ENCODE peak calls at places on chromosomes 3 and 15, in ten cellular contexts. One of them, this sample, is unnamed.

GRCh38 chr3:21944251-21944650 is 193.2 kb upstream of the ZNF385D start:
- DNase-seq in tibial nerve: no peak
- DNase-seq in DND-41: no peak
- DNase-seq in upper lobe of right lung: no peak
- DNase-seq in psoas muscle: no peak
- DNase-seq in PC-9: no peak
- DNase-seq in heart left ventricle: no peak
- DNase-seq in left ventricle myocardium inferior: no peak
- DNase-seq in SK-N-SH: no peak
- DNase-seq in cardiac muscle cell: peak; percentile 42
- DNase-seq in this sample: no peak

GRCh38 chr3:16999871-17000270 is 115.1 kb downstream of the PLCL2 start:
- DNase-seq in SK-N-SH: no peak
- DNase-seq in tibial nerve: no peak
- DNase-seq in DND-41: no peak
- DNase-seq in PC-9: no peak
- DNase-seq in upper lobe of right lung: no peak
- DNase-seq in left ventricle myocardium inferior: no peak
- DNase-seq in heart left ventricle: no peak
- DNase-seq in psoas muscle: no peak
- DNase-seq in cardiac muscle cell: no peak
- DNase-seq in this sample: no peak

GRCh38 chr3:113867506-113867905 is 28.9 kb downstream of the GRAMD1C start:
- DNase-seq in PC-9: no peak
- DNase-seq in left ventricle myocardium inferior: no peak
- DNase-seq in upper lobe of right lung: no peak
- DNase-seq in SK-N-SH: no peak
- DNase-seq in psoas muscle: no peak
- DNase-seq in DND-41: no peak
- DNase-seq in tibial nerve: no peak
- DNase-seq in heart left ventricle: no peak
- DNase-seq in cardiac muscle cell: no peak
- DNase-seq in this sample: no peak

GRCh38 chr15:80031841-80032240 is 27.6 kb upstream of the ZFAND6 start:
- DNase-seq in left ventricle myocardium inferior: peak; percentile 19
- DNase-seq in cardiac muscle cell: no peak
- DNase-seq in SK-N-SH: no peak
- DNase-seq in PC-9: no peak
- DNase-seq in tibial nerve: no peak
- DNase-seq in heart left ventricle: no peak
- DNase-seq in psoas muscle: no peak
- DNase-seq in upper lobe of right lung: no peak
- DNase-seq in DND-41: no peak
- DNase-seq in this sample: no peak

GRCh38 chr15:28129261-28129848 is 30.2 kb upstream of the OCA2 start:
- DNase-seq in left ventricle myocardium inferior: no peak
- DNase-seq in PC-9: no peak
- DNase-seq in upper lobe of right lung: no peak
- DNase-seq in psoas muscle: no peak
- DNase-seq in heart left ventricle: peak; percentile 49
- DNase-seq in DND-41: no peak
- DNase-seq in SK-N-SH: no peak
- DNase-seq in tibial nerve: no peak
- DNase-seq in cardiac muscle cell: no peak
- DNase-seq in this sample: no peak

GRCh38 chr3:172673210-172673679 is 37.6 kb downstream of the NCEH1 start:
- DNase-seq in PC-9: peak; percentile 82
- DNase-seq in psoas muscle: peak; percentile 62
- DNase-seq in upper lobe of right lung: peak; percentile 73
- DNase-seq in DND-41: peak; percentile 76
- DNase-seq in heart left ventricle: peak; percentile 67
- DNase-seq in tibial nerve: peak; percentile 54
- DNase-seq in cardiac muscle cell: peak; percentile 80
- DNase-seq in SK-N-SH: peak; percentile 32
- DNase-seq in left ventricle myocardium inferior: peak; percentile 54
- DNase-seq in this sample: peak; percentile 26

GRCh38 chr15:72368315-72368714 is 7.5 kb downstream of the HEXA start:
- DNase-seq in tibial nerve: no peak
- DNase-seq in left ventricle myocardium inferior: no peak
- DNase-seq in cardiac muscle cell: no peak
- DNase-seq in PC-9: no peak
- DNase-seq in heart left ventricle: no peak
- DNase-seq in DND-41: no peak
- DNase-seq in psoas muscle: no peak
- DNase-seq in SK-N-SH: no peak
- DNase-seq in upper lobe of right lung: no peak
- DNase-seq in this sample: no peak

GRCh38 chr15:71201471-71201870 is 86.2 kb downstream of the THSD4 start:
- DNase-seq in SK-N-SH: no peak
- DNase-seq in tibial nerve: no peak
- DNase-seq in upper lobe of right lung: peak; percentile 70
- DNase-seq in heart left ventricle: no peak
- DNase-seq in cardiac muscle cell: no peak
- DNase-seq in DND-41: no peak
- DNase-seq in left ventricle myocardium inferior: no peak
- DNase-seq in psoas muscle: no peak
- DNase-seq in PC-9: no peak
- DNase-seq in this sample: no peak

GRCh38 chr3:38137615-38138346 is 680 bp upstream of the MYD88 start:
- DNase-seq in psoas muscle: no peak
- DNase-seq in SK-N-SH: peak; percentile 44
- DNase-seq in cardiac muscle cell: no peak
- DNase-seq in heart left ventricle: peak; percentile 70
- DNase-seq in DND-41: no peak
- DNase-seq in PC-9: no peak
- DNase-seq in left ventricle myocardium inferior: no peak
- DNase-seq in tibial nerve: peak; percentile 32
- DNase-seq in upper lobe of right lung: no peak
- DNase-seq in this sample: peak; percentile 38

GRCh38 chr3:32399030-32399620 is 7.5 kb downstream of the CMTM7 start:
- DNase-seq in cardiac muscle cell: peak; percentile 75
- DNase-seq in psoas muscle: no peak
- DNase-seq in upper lobe of right lung: no peak
- DNase-seq in DND-41: peak; percentile 45
- DNase-seq in PC-9: no peak
- DNase-seq in left ventricle myocardium inferior: no peak
- DNase-seq in tibial nerve: no peak
- DNase-seq in SK-N-SH: peak; percentile 52
- DNase-seq in heart left ventricle: no peak
- DNase-seq in this sample: no peak

GRCh38 chr3:94303897-94304296 is 241.0 kb downstream of the NSUN3 start:
- DNase-seq in psoas muscle: no peak
- DNase-seq in PC-9: no peak
- DNase-seq in left ventricle myocardium inferior: peak; percentile 20
- DNase-seq in heart left ventricle: no peak
- DNase-seq in DND-41: no peak
- DNase-seq in upper lobe of right lung: no peak
- DNase-seq in SK-N-SH: no peak
- DNase-seq in cardiac muscle cell: peak; percentile 4
- DNase-seq in tibial nerve: peak; percentile 8
- DNase-seq in this sample: no peak

GRCh38 chr3:120634539-120634938 is 38.4 kb downstream of the NDUFB4 start:
- DNase-seq in SK-N-SH: no peak
- DNase-seq in tibial nerve: no peak
- DNase-seq in DND-41: no peak
- DNase-seq in cardiac muscle cell: no peak
- DNase-seq in psoas muscle: no peak
- DNase-seq in PC-9: no peak
- DNase-seq in left ventricle myocardium inferior: no peak
- DNase-seq in heart left ventricle: no peak
- DNase-seq in upper lobe of right lung: no peak
- DNase-seq in this sample: no peak

DNA sequence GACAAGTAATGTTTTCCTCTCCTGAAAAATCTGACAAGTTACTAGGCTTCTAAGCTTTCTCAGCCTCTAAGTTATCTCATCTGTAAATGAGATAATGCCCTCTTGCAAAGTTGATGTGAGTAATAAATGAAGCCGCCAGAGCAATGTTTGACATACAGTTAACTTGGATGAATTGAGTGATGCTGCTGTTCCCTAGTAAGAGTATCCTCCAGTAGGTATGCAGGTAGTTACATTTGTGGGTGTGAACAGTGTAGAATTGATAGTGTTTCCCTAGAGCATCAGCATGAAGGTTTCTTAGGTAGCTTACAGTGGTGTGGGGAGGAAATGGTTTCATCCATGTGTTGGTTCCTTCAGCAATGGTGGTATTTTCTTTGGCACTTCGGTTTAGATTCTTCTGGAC is 3.4 kb downstream of the ATP2C1 start:
- DNase-seq in heart left ventricle: no peak
- DNase-seq in PC-9: no peak
- DNase-seq in cardiac muscle cell: no peak
- DNase-seq in left ventricle myocardium inferior: no peak
- DNase-seq in upper lobe of right lung: no peak
- DNase-seq in tibial nerve: no peak
- DNase-seq in psoas muscle: no peak
- DNase-seq in SK-N-SH: no peak
- DNase-seq in DND-41: no peak
- DNase-seq in this sample: no peak
- TF ChIP-seq CTCF in heart left ventricle: no peak
- TF ChIP-seq CTCF in PC-9: no peak
- TF ChIP-seq CTCF in cardiac muscle cell: no peak
- TF ChIP-seq CTCF in left ventricle myocardium inferior: no peak
- TF ChIP-seq CTCF in upper lobe of right lung: no peak
- TF ChIP-seq CTCF in tibial nerve: no peak
- TF ChIP-seq CTCF in psoas muscle: no peak
- TF ChIP-seq CTCF in SK-N-SH: no peak
- TF ChIP-seq CTCF in DND-41: no peak
- TF ChIP-seq CTCF in this sample: no peak

GRCh38 chr3:83877909-83878308 is 1080.9 kb upstream of the CADM2 start:
- DNase-seq in upper lobe of right lung: no peak
- DNase-seq in psoas muscle: no peak
- DNase-seq in left ventricle myocardium inferior: no peak
- DNase-seq in tibial nerve: no peak
- DNase-seq in cardiac muscle cell: no peak
- DNase-seq in SK-N-SH: no peak
- DNase-seq in DND-41: no peak
- DNase-seq in PC-9: no peak
- DNase-seq in heart left ventricle: no peak
- DNase-seq in this sample: no peak

GRCh38 chr3:83882701-83883100 is 1076.1 kb upstream of the CADM2 start:
- DNase-seq in heart left ventricle: no peak
- DNase-seq in PC-9: no peak
- DNase-seq in DND-41: no peak
- DNase-seq in upper lobe of right lung: no peak
- DNase-seq in tibial nerve: no peak
- DNase-seq in SK-N-SH: no peak
- DNase-seq in left ventricle myocardium inferior: no peak
- DNase-seq in psoas muscle: no peak
- DNase-seq in cardiac muscle cell: no peak
- DNase-seq in this sample: no peak
- H3K27ac ChIP-seq in heart left ventricle: no peak overlapping the region
- H3K27ac ChIP-seq in PC-9: no peak overlapping the region
- H3K27ac ChIP-seq in DND-41: no peak overlapping the region
- H3K27ac ChIP-seq in upper lobe of right lung: no peak overlapping the region
- H3K27ac ChIP-seq in tibial nerve: no peak overlapping the region
- H3K27ac ChIP-seq in SK-N-SH: no peak overlapping the region
- H3K27ac ChIP-seq in left ventricle myocardium inferior: no peak overlapping the region
- H3K27ac ChIP-seq in psoas muscle: no peak overlapping the region
- H3K27ac ChIP-seq in cardiac muscle cell: no peak overlapping the region
- H3K27ac ChIP-seq in this sample: no peak overlapping the region

GRCh38 chr15:56868251-56868650 is 50.2 kb upstream of the TCF12 start:
- DNase-seq in psoas muscle: no peak
- DNase-seq in upper lobe of right lung: no peak
- DNase-seq in cardiac muscle cell: no peak
- DNase-seq in DND-41: no peak
- DNase-seq in SK-N-SH: no peak
- DNase-seq in heart left ventricle: no peak
- DNase-seq in left ventricle myocardium inferior: no peak
- DNase-seq in tibial nerve: no peak
- DNase-seq in PC-9: no peak
- DNase-seq in this sample: no peak
- H3K4me3 ChIP-seq in psoas muscle: no peak overlapping the region
- H3K4me3 ChIP-seq in upper lobe of right lung: no peak overlapping the region
- H3K4me3 ChIP-seq in cardiac muscle cell: no peak overlapping the region
- H3K4me3 ChIP-seq in DND-41: no peak overlapping the region
- H3K4me3 ChIP-seq in SK-N-SH: no peak overlapping the region
- H3K4me3 ChIP-seq in heart left ventricle: no peak overlapping the region
- H3K4me3 ChIP-seq in left ventricle myocardium inferior: no peak overlapping the region
- H3K4me3 ChIP-seq in tibial nerve: no peak overlapping the region
- H3K4me3 ChIP-seq in PC-9: no peak overlapping the region
- H3K4me3 ChIP-seq in this sample: no peak overlapping the region

GRCh38 chr15:60346653-60347052 is 51.1 kb downstream of the ANXA2 start:
- DNase-seq in DND-41: no peak
- DNase-seq in heart left ventricle: no peak
- DNase-seq in left ventricle myocardium inferior: no peak
- DNase-seq in psoas muscle: no peak
- DNase-seq in cardiac muscle cell: no peak
- DNase-seq in upper lobe of right lung: no peak
- DNase-seq in PC-9: no peak
- DNase-seq in SK-N-SH: no peak
- DNase-seq in tibial nerve: no peak
- DNase-seq in this sample: no peak

GRCh38 chr15:60346077-60346476 is 51.7 kb downstream of the ANXA2 start:
- DNase-seq in PC-9: no peak
- DNase-seq in heart left ventricle: no peak
- DNase-seq in DND-41: no peak
- DNase-seq in psoas muscle: no peak
- DNase-seq in tibial nerve: no peak
- DNase-seq in upper lobe of right lung: no peak
- DNase-seq in left ventricle myocardium inferior: no peak
- DNase-seq in cardiac muscle cell: no peak
- DNase-seq in SK-N-SH: no peak
- DNase-seq in this sample: no peak

GRCh38 chr15:60349589-60349988 is 48.2 kb downstream of the ANXA2 start:
- DNase-seq in PC-9: no peak
- DNase-seq in SK-N-SH: no peak
- DNase-seq in upper lobe of right lung: no peak
- DNase-seq in left ventricle myocardium inferior: no peak
- DNase-seq in tibial nerve: no peak
- DNase-seq in heart left ventricle: no peak
- DNase-seq in DND-41: no peak
- DNase-seq in psoas muscle: no peak
- DNase-seq in cardiac muscle cell: no peak
- DNase-seq in this sample: no peak

GRCh38 chr15:60345616-60346015 is 52.2 kb downstream of the ANXA2 start:
- DNase-seq in SK-N-SH: no peak
- DNase-seq in heart left ventricle: no peak
- DNase-seq in upper lobe of right lung: no peak
- DNase-seq in PC-9: no peak
- DNase-seq in psoas muscle: no peak
- DNase-seq in left ventricle myocardium inferior: no peak
- DNase-seq in cardiac muscle cell: no peak
- DNase-seq in tibial nerve: no peak
- DNase-seq in DND-41: no peak
- DNase-seq in this sample: no peak

DNA sequence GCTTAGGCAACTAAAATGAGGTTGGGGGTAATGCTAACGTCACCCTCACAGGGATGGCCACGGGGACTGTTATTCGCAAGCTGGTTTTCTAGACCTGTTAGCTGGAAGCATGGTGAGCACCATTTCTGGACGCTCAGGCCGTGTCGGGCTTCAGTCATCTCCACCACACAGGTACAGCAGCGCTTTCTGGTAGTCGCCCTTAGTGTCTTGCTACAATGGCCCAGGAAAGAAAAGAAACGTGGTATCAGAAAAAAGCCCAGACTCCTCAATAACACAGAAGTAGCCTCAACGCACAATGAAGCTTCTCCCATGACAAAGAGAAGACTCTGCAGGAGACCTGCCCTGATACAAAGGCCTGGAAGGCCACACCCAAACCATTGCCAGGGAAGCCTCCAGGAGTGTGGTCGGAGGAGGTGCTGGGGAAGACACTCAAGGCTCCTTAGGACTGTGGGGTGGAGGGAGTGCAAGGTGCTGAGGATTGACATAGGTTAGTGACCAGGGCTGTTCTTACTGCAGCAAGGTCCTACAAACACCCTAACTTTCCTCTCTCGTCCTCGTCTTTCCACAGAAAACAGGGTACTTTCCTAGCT is 50.2 kb downstream of the ANXA2 start:
- DNase-seq in DND-41: no peak
- DNase-seq in PC-9: no peak
- DNase-seq in SK-N-SH: no peak
- DNase-seq in tibial nerve: no peak
- DNase-seq in upper lobe of right lung: no peak
- DNase-seq in psoas muscle: no peak
- DNase-seq in heart left ventricle: no peak
- DNase-seq in left ventricle myocardium inferior: no peak
- DNase-seq in cardiac muscle cell: no peak
- DNase-seq in this sample: no peak
- TF ChIP-seq CTCF in DND-41: no peak
- TF ChIP-seq CTCF in PC-9: no peak
- TF ChIP-seq CTCF in SK-N-SH: no peak
- TF ChIP-seq CTCF in tibial nerve: no peak
- TF ChIP-seq CTCF in upper lobe of right lung: no peak
- TF ChIP-seq CTCF in psoas muscle: no peak
- TF ChIP-seq CTCF in heart left ventricle: no peak
- TF ChIP-seq CTCF in left ventricle myocardium inferior: no peak
- TF ChIP-seq CTCF in cardiac muscle cell: no peak
- TF ChIP-seq CTCF in this sample: no peak

This sample was measured in uterus.